ENCODE peak calls at places on chromosomes 12 and 14, in ten cellular contexts. V is fibroblast of lung, Y is WTC11, T is left cardiac atrium, L is AG04450, S is cerebellar cortex, D is lung, Z is GM12891, B is Calu3, F is T1000. G is an unnamed sample.

GRCh38 chr12:50530532-50530931 is 25.7 kb downstream of the DIP2B start:
- DNase-seq in V (no peak), Y (no peak), T (no peak), L (no peak), S (no peak), D (no peak), Z (no peak), B (no peak), F (no peak), G (no peak)

GRCh38 chr12:45730116-45730841 is 773 bp downstream of the ARID2 start:
- DNase-seq in V (peak), Y (peak), T (peak), L (no peak), S (peak), D (peak), Z (no peak), B (peak), F (no peak), G (no peak)

GRCh38 chr12:124651508-124652273 is 84.3 kb upstream of the NCOR2 start:
- DNase-seq in V (no peak), Y (no peak), T (peak), L (no peak), S (no peak), D (no peak), Z (no peak), B (no peak), F (no peak), G (no peak)

GRCh38 chr12:62190921-62191746 is 69.1 kb upstream of the USP15 start:
- DNase-seq in V (no peak), Y (peak), T (no peak), L (peak), S (no peak), D (no peak), Z (peak), B (peak), F (no peak), G (no peak)

GRCh38 chr12:12387521-12387920 is 30.6 kb downstream of the BORCS5 start:
- DNase-seq in V (peak), Y (no peak), T (no peak), L (no peak), S (no peak), D (no peak), Z (no peak), B (no peak), F (no peak), G (no peak)

GRCh38 chr12:20212658-20213387 is 155.5 kb upstream of the PDE3A start:
- DNase-seq in V (peak), Y (peak), T (peak), L (peak), S (peak), D (peak), Z (no peak), B (peak), F (peak), G (peak)

GRCh38 chr14:101733211-101733610 is 28.3 kb upstream of the PPP2R5C start:
- DNase-seq in V (peak), Y (no peak), T (no peak), L (no peak), S (no peak), D (no peak), Z (no peak), B (no peak), F (peak), G (no peak)

GRCh38 chr12:83784298-83784890 is 1097.7 kb downstream of the TMTC2 start:
- DNase-seq in V (no peak), Y (peak), T (no peak), L (no peak), S (no peak), D (no peak), Z (no peak), B (no peak), F (no peak), G (no peak)

GRCh38 chr12:124490584-124491305 is 76.7 kb downstream of the NCOR2 start:
- DNase-seq in V (no peak), Y (no peak), T (peak), L (no peak), S (peak), D (peak), Z (no peak), B (no peak), F (no peak), G (no peak)

GRCh38 chr12:97940629-97941028 is 478.0 kb downstream of the RMST start:
- DNase-seq in V (no peak), Y (no peak), T (no peak), L (no peak), S (no peak), D (no peak), Z (no peak), B (no peak), F (no peak), G (no peak)

GRCh38 chr12:58105225-58106119 is 164.1 kb downstream of the ATP23 start:
- DNase-seq in V (peak), Y (no peak), T (no peak), L (no peak), S (no peak), D (no peak), Z (no peak), B (no peak), F (no peak), G (no peak)

GRCh38 chr14:76446486-76446885 is 70.5 kb downstream of the ESRRB start:
- DNase-seq in V (no peak), Y (no peak), T (no peak), L (no peak), S (no peak), D (no peak), Z (no peak), B (no peak), F (no peak), G (no peak)

GRCh38 chr14:32189806-32190205 is 12.0 kb upstream of the RNU6-7 start:
- DNase-seq in V (no peak), Y (no peak), T (no peak), L (no peak), S (no peak), D (no peak), Z (no peak), B (no peak), F (no peak), G (no peak)

GRCh38 chr14:104422301-104423223 is 157.0 kb upstream of the C14orf180 start:
- DNase-seq in V (no peak), Y (no peak), T (no peak), L (no peak), S (no peak), D (no peak), Z (no peak), B (no peak), F (no peak), G (no peak)

GRCh38 chr12:11510671-11511070 is 115.3 kb upstream of the PRB2 start:
- DNase-seq in V (peak), Y (no peak), T (no peak), L (no peak), S (no peak), D (no peak), Z (no peak), B (no peak), F (no peak), G (no peak)

GRCh38 chr12:92989715-92990484 is 60.8 kb upstream of the EEA1 start:
- DNase-seq in V (no peak), Y (no peak), T (no peak), L (no peak), S (no peak), D (no peak), Z (no peak), B (no peak), F (no peak), G (no peak)

GRCh38 chr12:10607885-10608458 is 5.4 kb downstream of the MAGOHB start:
- DNase-seq in V (peak), Y (no peak), T (no peak), L (no peak), S (peak), D (no peak), Z (no peak), B (peak), F (no peak), G (no peak)

GRCh38 chr12:52280319-52280795 is 5.9 kb downstream of the KRT86 start:
- DNase-seq in V (peak), Y (no peak), T (peak), L (peak), S (no peak), D (peak), Z (no peak), B (peak), F (no peak), G (no peak)

GRCh38 chr12:19220861-19221466 is 91.4 kb downstream of the PLEKHA5 start:
- DNase-seq in V (peak), Y (no peak), T (no peak), L (no peak), S (no peak), D (no peak), Z (no peak), B (no peak), F (no peak), G (no peak)